ENCODE peak calls at places on chromosomes 16 and 17, in ten cellular contexts. B, X, N, G, D, W, F, Z, T and M are unnamed samples.

GRCh38 chr17:40190197-40191021 is 13.1 kb downstream of the RAPGEFL1 start:
- DNase-seq in F (peak), Z (peak), T (no peak), W (peak), N (no peak), D (peak), B (no peak), X (peak), G (no peak), M (peak)

GRCh38 chr16:56231-56927 is 2.8 kb downstream of the SNRNP25 start:
- DNase-seq in G (no peak), F (no peak), D (no peak), B (no peak), X (no peak), N (no peak), W (no peak), T (peak), Z (no peak), M (no peak)

GRCh38 chr17:7466644-7467341 is 12.6 kb downstream of the ZBTB4 start:
- DNase-seq in W (no peak), F (no peak), B (peak), Z (no peak), N (no peak), X (peak), G (peak), D (no peak), T (no peak), M (peak)

GRCh38 chr16:50295541-50296132 is 29.3 kb downstream of the ADCY7 start:
- DNase-seq in D (no peak), W (no peak), N (no peak), F (no peak), G (no peak), Z (no peak), T (no peak), B (no peak), X (no peak), M (no peak)

GRCh38 chr17:61411114-61411943 is 11.7 kb downstream of the TBX2 start:
- DNase-seq in D (peak), Z (peak), N (no peak), T (no peak), F (peak), B (peak), G (peak), X (peak), W (no peak), M (peak)

GRCh38 chr16:84307209-84307954 is 12.7 kb downstream of the WFDC1 start:
- DNase-seq in T (no peak), X (no peak), G (no peak), N (no peak), W (peak), B (no peak), D (no peak), Z (no peak), F (no peak), M (no peak)

GRCh38 chr16:66695935-66696668 is 441 bp downstream of the CMTM4 start:
- DNase-seq in Z (peak), D (peak), W (no peak), X (no peak), T (peak), G (no peak), N (no peak), F (peak), B (no peak), M (peak)

GRCh38 chr16:55495616-55496289 is 13.1 kb upstream of the LPCAT2 start:
- DNase-seq in T (no peak), W (no peak), B (peak), Z (no peak), N (no peak), G (peak), F (no peak), D (peak), X (no peak), M (no peak)

GRCh38 chr17:45170976-45171337 is 9.3 kb downstream of the HEXIM2 start:
- DNase-seq in T (peak), W (no peak), X (peak), N (no peak), G (peak), D (no peak), F (no peak), Z (no peak), B (peak), M (peak)

GRCh38 chr17:1150863-1151685 is 28.7 kb downstream of the ABR start:
- DNase-seq in N (no peak), Z (no peak), B (no peak), D (no peak), G (no peak), F (no peak), X (no peak), T (no peak), W (no peak), M (no peak)

GRCh38 chr16:80407265-80407987 is 133.4 kb upstream of the DYNLRB2 start:
- DNase-seq in F (peak), B (no peak), X (no peak), N (no peak), D (no peak), G (no peak), T (no peak), W (no peak), Z (no peak), M (no peak)

GRCh38 chr17:869067-869466 is 86.9 kb downstream of the MRM3 start:
- DNase-seq in F (no peak), D (no peak), Z (no peak), B (peak), X (peak), N (no peak), W (no peak), G (peak), T (no peak), M (no peak)

GRCh38 chr16:53999841-54000240 is 286.7 kb downstream of the IRX3 start:
- DNase-seq in Z (no peak), W (no peak), X (no peak), G (peak), D (no peak), B (peak), F (no peak), N (no peak), T (no peak), M (no peak)

GRCh38 chr16:27724491-27724878 is 174.5 kb downstream of the KATNIP start:
- DNase-seq in Z (no peak), W (no peak), D (no peak), N (no peak), T (no peak), G (no peak), F (no peak), B (no peak), X (no peak), M (no peak)

GRCh38 chr16:22664132-22664531 is 149.8 kb upstream of the HS3ST2 start:
- DNase-seq in Z (no peak), W (no peak), T (no peak), F (no peak), X (no peak), B (no peak), N (no peak), D (no peak), G (no peak), M (no peak)

GRCh38 chr16:53872248-53873221 is 168.6 kb downstream of the FTO start:
- DNase-seq in W (peak), F (no peak), B (peak), T (no peak), D (no peak), N (no peak), X (peak), Z (no peak), G (peak), M (no peak)

GRCh38 chr17:61324540-61324868 is 75.1 kb upstream of the TBX2 start:
- DNase-seq in X (peak), G (peak), N (no peak), B (peak), T (no peak), W (no peak), Z (no peak), D (no peak), F (no peak), M (peak)

GRCh38 chr17:35866356-35866950 is 2.2 kb downstream of the HEATR9 start:
- DNase-seq in D (no peak), Z (no peak), G (peak), B (no peak), X (peak), N (no peak), T (no peak), W (no peak), F (no peak), M (peak)

GRCh38 chr17:11238710-11239109 is 2.3 kb upstream of the SHISA6 start:
- DNase-seq in W (no peak), G (no peak), F (no peak), D (no peak), T (no peak), B (no peak), Z (no peak), N (peak), X (no peak), M (no peak)

GRCh38 chr16:49876716-49877129 is 20.8 kb upstream of the ZNF423 start:
- DNase-seq in X (peak), Z (peak), F (peak), B (no peak), T (peak), D (peak), G (no peak), N (no peak), W (peak), M (peak)

GRCh38 chr17:50279639-50280038 is 5.4 kb downstream of the TMEM92 start:
- DNase-seq in X (no peak), D (no peak), N (no peak), W (no peak), G (no peak), Z (no peak), F (no peak), B (no peak), T (no peak), M (no peak)

GRCh38 chr17:2693561-2694380 is 17.8 kb downstream of the CLUH start:
- DNase-seq in W (no peak), B (no peak), D (no peak), Z (no peak), X (no peak), F (no peak), G (no peak), T (no peak), N (no peak), M (no peak)

GRCh38 chr17:73174126-73174525 is 9.3 kb downstream of the SSTR2 start:
- DNase-seq in T (no peak), N (no peak), W (peak), Z (no peak), D (no peak), F (no peak), X (no peak), B (no peak), G (no peak), M (no peak)

GRCh38 chr17:69574257-69575197 is 160.0 kb downstream of the MAP2K6 start:
- DNase-seq in T (no peak), F (peak), N (no peak), B (peak), Z (no peak), W (no peak), X (peak), G (peak), D (peak), M (peak)

GRCh38 chr17:75270218-75270965 is 639 bp downstream of the MIF4GD start:
- DNase-seq in W (peak), Z (peak), D (peak), F (peak), N (peak), T (peak), G (peak), X (peak), B (peak), M (peak)

GRCh38 chr17:8159459-8160223 is 3.1 kb downstream of the VAMP2 start:
- DNase-seq in W (no peak), G (no peak), Z (no peak), F (no peak), T (no peak), D (no peak), N (no peak), B (no peak), X (no peak), M (no peak)

GRCh38 chr16:1027416-1027815 is 45.1 kb upstream of the SSTR5 start:
- DNase-seq in W (no peak), D (no peak), N (no peak), B (no peak), Z (no peak), G (no peak), T (no peak), X (no peak), F (no peak), M (no peak)

GRCh38 chr16:30951785-30952184 is 2.9 kb downstream of the ORAI3 start:
- DNase-seq in X (no peak), B (peak), W (no peak), F (no peak), N (no peak), Z (no peak), T (no peak), G (peak), D (no peak), M (no peak)

GRCh38 chr17:6551909-6552768 is 4.2 kb downstream of the PITPNM3 start:
- DNase-seq in T (no peak), B (no peak), N (no peak), G (no peak), F (no peak), W (no peak), D (peak), Z (no peak), X (no peak), M (peak)

GRCh38 chr17:29949708-29950107 is 8.3 kb downstream of the EFCAB5 start:
- DNase-seq in W (no peak), X (no peak), Z (no peak), F (no peak), G (no peak), B (no peak), T (no peak), N (no peak), D (no peak), M (no peak)

DNA sequence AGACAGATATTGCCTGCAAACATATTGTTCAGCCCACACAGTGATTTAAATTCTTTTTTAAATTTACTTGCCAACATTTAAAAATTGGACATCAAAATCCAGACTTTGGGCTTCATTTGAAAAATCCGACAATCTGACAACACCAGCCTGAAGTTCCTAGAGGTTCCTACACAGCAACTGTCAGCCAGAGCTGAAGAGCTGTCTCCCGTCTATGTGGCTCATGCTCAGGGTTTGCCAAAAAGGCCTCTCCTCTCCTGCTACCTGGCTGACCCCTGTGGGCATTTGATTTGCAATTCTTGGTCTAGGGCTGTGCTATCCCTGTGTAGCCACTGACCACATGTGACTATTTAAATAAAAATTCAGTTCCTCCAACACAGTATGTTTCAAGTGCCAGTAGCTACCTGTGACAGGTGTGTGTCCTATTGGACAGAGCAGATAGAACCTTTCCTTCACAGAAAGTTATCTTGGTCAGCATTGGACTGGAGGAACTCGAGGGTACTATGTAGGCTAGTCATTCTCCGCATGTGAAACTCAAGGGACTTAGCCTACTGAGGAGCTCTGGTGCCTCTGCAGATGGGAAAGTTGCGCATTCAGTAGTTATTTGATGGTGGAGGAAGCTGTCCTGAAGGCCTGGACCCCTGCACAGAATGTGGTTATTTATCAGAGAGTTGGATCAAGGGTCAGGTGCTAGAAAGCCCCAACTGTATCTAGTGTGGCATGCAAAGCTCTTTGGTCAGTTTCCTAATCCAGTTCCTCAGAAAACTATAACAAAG is 2.7 kb downstream of the LYRM1 start:
- DNase-seq in T (no peak), X (peak), Z (no peak), B (no peak), W (no peak), G (no peak), N (no peak), D (no peak), F (no peak), M (no peak)
- H3K4me3 ChIP-seq in T (no peak), X (peak), Z (peak), B (no peak), W (peak), G (no peak), N (no peak), D (no peak), F (no peak), M (no peak)

DNA sequence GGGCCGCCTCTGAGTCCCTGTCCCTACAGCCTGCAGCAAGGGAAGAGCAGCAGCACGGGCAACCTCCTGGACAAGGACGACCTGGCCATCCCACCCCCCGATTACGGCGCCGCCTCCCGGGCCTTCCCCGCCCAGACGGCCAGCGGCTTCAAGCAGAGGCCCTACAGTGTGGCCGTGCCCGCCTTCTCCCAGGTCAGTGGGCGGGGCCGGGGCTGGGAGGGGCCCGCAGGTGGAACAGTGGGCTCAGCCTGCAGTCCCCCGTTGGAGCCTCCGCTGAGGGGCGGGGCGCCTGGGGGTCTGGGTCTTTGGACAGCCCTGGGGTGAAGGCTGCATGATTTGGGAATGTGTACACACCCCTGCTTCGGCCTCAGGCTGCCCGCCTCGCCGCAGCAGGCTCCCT is 58.6 kb upstream of the PVALEF start:
- DNase-seq in B (no peak), Z (no peak), G (no peak), T (no peak), W (no peak), F (no peak), X (no peak), N (no peak), D (no peak), M (no peak)
- H3K27ac ChIP-seq in B (no peak), Z (no peak), G (no peak), T (no peak), W (no peak), F (no peak), X (no peak), N (no peak), D (no peak), M (no peak)

DNA sequence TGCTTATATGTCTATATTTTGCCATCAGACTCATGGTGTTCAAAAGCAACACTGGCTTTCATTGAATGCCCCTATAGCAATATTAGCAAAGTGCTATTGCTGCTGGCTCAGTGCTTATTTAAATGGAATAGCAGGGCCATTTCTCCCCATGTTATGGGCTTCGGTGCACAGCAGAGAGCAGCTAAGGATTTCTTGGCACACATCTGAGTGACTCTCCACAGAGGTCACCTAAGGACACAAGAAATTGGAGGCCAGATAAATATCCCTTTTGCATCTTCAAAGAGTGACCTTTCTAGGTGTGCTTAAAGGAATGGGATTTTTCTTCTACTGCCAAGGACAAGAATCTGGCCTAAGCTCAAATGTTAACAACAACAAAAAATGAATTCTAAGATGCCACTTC is 751.8 kb downstream of the CDH11 start:
- DNase-seq in N (no peak), Z (no peak), F (no peak), D (no peak), W (no peak), T (no peak), X (no peak), B (no peak), G (no peak), M (no peak)
- H2AFZ ChIP-seq in N (no peak), Z (no peak), F (no peak), D (no peak), W (peak), T (no peak), X (no peak), B (no peak), G (no peak), M (no peak)

GRCh38 chr17:47733047-47733413 is at the start of gene TBX21:
- DNase-seq in W (peak), N (peak), X (peak), Z (peak), F (peak), T (no peak), G (no peak), D (peak), B (no peak), M (no peak)
- H3K4me3 ChIP-seq in W (no peak), N (no peak), X (peak), Z (peak), F (peak), T (no peak), G (no peak), D (peak), B (no peak), M (no peak)

DNA sequence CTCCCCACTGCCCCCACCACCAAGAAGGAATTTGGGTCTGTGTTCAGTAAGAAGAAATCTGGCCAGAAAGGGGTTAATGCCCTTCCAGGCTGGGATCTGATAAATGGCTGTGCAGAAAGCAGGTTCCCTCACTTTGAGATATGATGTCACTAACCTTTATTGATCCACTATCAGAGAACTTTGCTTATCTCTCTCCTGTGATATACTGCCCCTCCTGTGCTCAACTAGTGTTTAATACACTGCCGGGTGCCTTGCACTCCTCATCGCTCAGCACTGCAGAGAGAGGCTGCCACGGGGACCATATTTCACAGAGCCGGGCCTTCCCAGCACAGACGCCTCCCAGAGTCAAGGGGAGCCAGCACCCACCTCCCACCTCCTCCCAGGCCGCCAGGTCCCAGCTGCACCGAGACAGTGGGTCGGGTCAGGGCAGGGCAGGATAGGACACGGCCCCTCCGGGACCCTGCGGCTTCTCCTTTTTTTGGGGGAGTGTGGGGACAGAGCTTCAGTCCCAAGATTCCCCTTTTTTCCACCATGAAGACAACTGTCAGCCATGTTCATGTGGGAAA is 20.2 kb downstream of the ZFHX3 start:
- DNase-seq in Z (no peak), F (no peak), X (no peak), D (no peak), G (no peak), T (no peak), B (no peak), N (no peak), W (no peak), M (no peak)
- H3K27ac ChIP-seq in Z (no peak), F (no peak), X (no peak), D (no peak), G (no peak), T (peak), B (no peak), N (no peak), W (no peak), M (no peak)

DNA sequence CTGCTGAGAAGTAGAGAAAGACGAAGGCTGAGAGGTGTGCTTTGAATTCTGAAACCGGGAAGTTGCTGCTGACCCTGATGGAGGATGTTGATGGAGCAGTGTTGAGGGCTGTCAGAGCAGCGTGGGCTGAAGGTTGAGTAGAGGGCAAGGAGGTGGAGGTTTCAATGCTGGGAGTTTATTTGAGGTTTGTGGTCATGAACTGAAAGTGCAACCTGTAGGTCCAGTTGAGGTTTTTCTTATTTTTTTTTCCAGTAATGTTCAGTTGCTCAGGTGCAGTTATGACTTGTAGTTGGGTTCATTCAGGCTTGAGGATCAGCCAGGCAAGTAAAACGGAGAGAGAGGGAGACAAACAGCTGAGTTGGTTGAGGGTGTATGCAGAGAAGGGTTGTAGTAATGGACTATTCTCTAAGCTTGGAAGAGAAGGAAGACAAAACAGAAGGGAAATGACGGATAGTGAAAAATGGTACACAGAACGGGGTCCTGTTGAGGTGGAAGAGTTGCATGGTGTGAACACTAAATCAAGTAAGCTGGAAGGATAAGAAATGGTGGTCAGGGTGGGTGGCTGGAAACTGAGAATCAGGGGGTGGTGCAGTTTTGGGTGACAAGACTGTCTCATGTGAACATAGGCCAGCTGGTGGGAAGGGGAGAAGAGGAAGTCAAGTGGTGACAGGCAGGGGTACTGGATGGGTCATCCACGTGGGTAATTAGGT is 8.7 kb upstream of the UBE2G1 start:
- DNase-seq in D (no peak), T (no peak), B (no peak), F (no peak), G (no peak), W (no peak), N (peak), Z (peak), X (no peak), M (no peak)
- H2AFZ ChIP-seq in D (peak), T (no peak), B (no peak), F (no peak), G (no peak), W (peak), N (peak), Z (no peak), X (no peak), M (no peak)